ENCODE peak calls at places on chromosomes 4 and X, in ten cellular contexts. One of them, this sample, is unnamed.

GRCh38 chr4:173274744-173275143 is 59.4 kb downstream of the HMGB2 start:
- DNase-seq in spleen: no peak
- DNase-seq in HCT116: no peak
- DNase-seq in H1: no peak
- DNase-seq in suprapubic skin: no peak
- DNase-seq in stomach: no peak
- DNase-seq in K562: no peak
- DNase-seq in HepG2: no peak
- DNase-seq in transverse colon: no peak
- DNase-seq in endothelial cell of umbilical vein: no peak
- DNase-seq in this sample: no peak

GRCh38 chrX:72554448-72555140 is 18.0 kb downstream of the HDAC8 start:
- DNase-seq in spleen: no peak
- DNase-seq in HCT116: peak; percentile 56
- DNase-seq in H1: peak; percentile 38
- DNase-seq in suprapubic skin: no peak
- DNase-seq in stomach: no peak
- DNase-seq in K562: peak; percentile 10
- DNase-seq in HepG2: no peak
- DNase-seq in transverse colon: no peak
- DNase-seq in endothelial cell of umbilical vein: no peak
- DNase-seq in this sample: peak; percentile 12

GRCh38 chr4:73853246-73853704 is at the start of gene PF4V1:
- DNase-seq in spleen: peak; percentile 75
- DNase-seq in HCT116: no peak
- DNase-seq in H1: no peak
- DNase-seq in suprapubic skin: peak; percentile 79
- DNase-seq in stomach: peak; percentile 50
- DNase-seq in K562: no peak
- DNase-seq in HepG2: no peak
- DNase-seq in transverse colon: peak; percentile 22
- DNase-seq in endothelial cell of umbilical vein: peak; percentile 13
- DNase-seq in this sample: peak; percentile 31

GRCh38 chrX:136710324-136710951 is 62.5 kb downstream of the CD40LG start:
- DNase-seq in spleen: no peak
- DNase-seq in HCT116: no peak
- DNase-seq in H1: no peak
- DNase-seq in suprapubic skin: no peak
- DNase-seq in stomach: no peak
- DNase-seq in K562: no peak
- DNase-seq in HepG2: no peak
- DNase-seq in transverse colon: no peak
- DNase-seq in endothelial cell of umbilical vein: peak; percentile 1
- DNase-seq in this sample: no peak

GRCh38 chr4:4761128-4761991 is 98.1 kb upstream of the MSX1 start:
- DNase-seq in spleen: no peak
- DNase-seq in HCT116: peak; percentile 76
- DNase-seq in H1: no peak
- DNase-seq in suprapubic skin: no peak
- DNase-seq in stomach: no peak
- DNase-seq in K562: peak; percentile 15
- DNase-seq in HepG2: peak; percentile 20
- DNase-seq in transverse colon: no peak
- DNase-seq in endothelial cell of umbilical vein: no peak
- DNase-seq in this sample: no peak

GRCh38 chr4:67873116-67873515 is 10.7 kb downstream of the TMPRSS11D start:
- DNase-seq in spleen: no peak
- DNase-seq in HCT116: no peak
- DNase-seq in H1: no peak
- DNase-seq in suprapubic skin: no peak
- DNase-seq in stomach: no peak
- DNase-seq in K562: no peak
- DNase-seq in HepG2: no peak
- DNase-seq in transverse colon: no peak
- DNase-seq in endothelial cell of umbilical vein: no peak
- DNase-seq in this sample: no peak

GRCh38 chr4:90317785-90318184 is 190.6 kb downstream of the CCSER1 start:
- DNase-seq in spleen: no peak
- DNase-seq in HCT116: peak; percentile 86
- DNase-seq in H1: no peak
- DNase-seq in suprapubic skin: no peak
- DNase-seq in stomach: no peak
- DNase-seq in K562: no peak
- DNase-seq in HepG2: no peak
- DNase-seq in transverse colon: no peak
- DNase-seq in endothelial cell of umbilical vein: peak; percentile 82
- DNase-seq in this sample: no peak

GRCh38 chr4:150411527-150411926 is 170.4 kb upstream of the MAB21L2 start:
- DNase-seq in spleen: no peak
- DNase-seq in HCT116: no peak
- DNase-seq in H1: no peak
- DNase-seq in suprapubic skin: no peak
- DNase-seq in stomach: no peak
- DNase-seq in K562: no peak
- DNase-seq in HepG2: no peak
- DNase-seq in transverse colon: no peak
- DNase-seq in endothelial cell of umbilical vein: peak; percentile 61
- DNase-seq in this sample: no peak

GRCh38 chr4:8050180-8050554 is 108.4 kb downstream of the ABLIM2 start:
- DNase-seq in spleen: no peak
- DNase-seq in HCT116: no peak
- DNase-seq in H1: no peak
- DNase-seq in suprapubic skin: no peak
- DNase-seq in stomach: no peak
- DNase-seq in K562: no peak
- DNase-seq in HepG2: no peak
- DNase-seq in transverse colon: no peak
- DNase-seq in endothelial cell of umbilical vein: no peak
- DNase-seq in this sample: no peak

GRCh38 chr4:8048856-8049686 is 109.4 kb upstream of the AFAP1 start:
- DNase-seq in spleen: no peak
- DNase-seq in HCT116: no peak
- DNase-seq in H1: no peak
- DNase-seq in suprapubic skin: no peak
- DNase-seq in stomach: no peak
- DNase-seq in K562: no peak
- DNase-seq in HepG2: no peak
- DNase-seq in transverse colon: no peak
- DNase-seq in endothelial cell of umbilical vein: no peak
- DNase-seq in this sample: peak; percentile 43

GRCh38 chr4:8051644-8052043 is 107.0 kb downstream of the ABLIM2 start:
- DNase-seq in spleen: no peak
- DNase-seq in HCT116: no peak
- DNase-seq in H1: no peak
- DNase-seq in suprapubic skin: no peak
- DNase-seq in stomach: no peak
- DNase-seq in K562: no peak
- DNase-seq in HepG2: no peak
- DNase-seq in transverse colon: no peak
- DNase-seq in endothelial cell of umbilical vein: no peak
- DNase-seq in this sample: no peak

GRCh38 chr4:8052160-8052691 is 106.4 kb downstream of the ABLIM2 start:
- DNase-seq in spleen: no peak
- DNase-seq in HCT116: no peak
- DNase-seq in H1: no peak
- DNase-seq in suprapubic skin: no peak
- DNase-seq in stomach: no peak
- DNase-seq in K562: no peak
- DNase-seq in HepG2: no peak
- DNase-seq in transverse colon: no peak
- DNase-seq in endothelial cell of umbilical vein: no peak
- DNase-seq in this sample: no peak

GRCh38 chr4:8050555-8051206 is 107.9 kb downstream of the ABLIM2 start:
- DNase-seq in spleen: no peak
- DNase-seq in HCT116: no peak
- DNase-seq in H1: peak; percentile 65
- DNase-seq in suprapubic skin: no peak
- DNase-seq in stomach: peak; percentile 71
- DNase-seq in K562: no peak
- DNase-seq in HepG2: peak; percentile 92
- DNase-seq in transverse colon: peak; percentile 58
- DNase-seq in endothelial cell of umbilical vein: no peak
- DNase-seq in this sample: peak; percentile 69
- TF ChIP-seq POLR2AphosphoS5 in spleen: peak; percentile 87
- TF ChIP-seq POLR2AphosphoS5 in HCT116: no peak
- TF ChIP-seq POLR2AphosphoS5 in H1: peak; percentile 42
- TF ChIP-seq POLR2AphosphoS5 in suprapubic skin: no peak
- TF ChIP-seq POLR2AphosphoS5 in stomach: no peak
- TF ChIP-seq POLR2AphosphoS5 in K562: no peak
- TF ChIP-seq POLR2AphosphoS5 in HepG2: no peak
- TF ChIP-seq POLR2AphosphoS5 in transverse colon: no peak
- TF ChIP-seq POLR2AphosphoS5 in endothelial cell of umbilical vein: no peak
- TF ChIP-seq POLR2AphosphoS5 in this sample: no peak

DNA sequence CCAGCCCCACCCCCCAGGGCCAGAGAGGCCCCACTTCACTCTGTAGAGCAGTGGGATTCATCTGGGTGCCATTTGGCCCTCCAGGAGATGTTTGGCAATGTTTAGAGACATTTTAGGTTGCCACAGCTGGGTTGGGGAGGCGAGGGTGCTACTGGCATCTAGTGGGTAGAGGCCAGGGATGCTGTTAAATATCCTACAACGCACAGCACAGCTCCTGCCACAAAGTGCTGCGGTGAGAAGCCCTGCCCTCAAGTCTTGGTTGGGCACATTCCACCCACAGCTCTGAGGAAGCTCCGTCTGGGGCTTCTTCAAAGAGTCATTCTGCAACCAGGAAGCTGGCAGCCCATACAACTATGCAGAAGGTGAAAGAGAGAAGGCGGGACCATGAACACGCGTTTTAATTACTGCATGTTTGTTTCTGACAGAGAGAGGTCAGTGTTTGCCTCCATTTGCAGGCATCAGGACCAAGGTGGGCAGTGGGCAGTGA is 48.1 kb upstream of the FAM9C start:
- DNase-seq in spleen: peak; percentile 90
- DNase-seq in HCT116: no peak
- DNase-seq in H1: no peak
- DNase-seq in suprapubic skin: no peak
- DNase-seq in stomach: peak; percentile 48
- DNase-seq in K562: no peak
- DNase-seq in HepG2: no peak
- DNase-seq in transverse colon: peak; percentile 75
- DNase-seq in endothelial cell of umbilical vein: no peak
- DNase-seq in this sample: no peak
- H3K4me1 ChIP-seq in spleen: peaks cover 28% of the 10 kb centered on the region
- H3K4me1 ChIP-seq in HCT116: no peaks in the 10 kb centered on the region
- H3K4me1 ChIP-seq in H1: no peaks in the 10 kb centered on the region
- H3K4me1 ChIP-seq in suprapubic skin: peaks cover 19% of the 10 kb centered on the region
- H3K4me1 ChIP-seq in stomach: peaks cover 21% of the 10 kb centered on the region
- H3K4me1 ChIP-seq in K562: peaks cover 19% of the 10 kb centered on the region
- H3K4me1 ChIP-seq in HepG2: peaks cover 21% of the 10 kb centered on the region
- H3K4me1 ChIP-seq in transverse colon: peaks cover 35% of the 10 kb centered on the region
- H3K4me1 ChIP-seq in endothelial cell of umbilical vein: peaks cover 38% of the 10 kb centered on the region
- H3K4me1 ChIP-seq in this sample: peaks cover 7% of the 10 kb centered on the region

GRCh38 chr4:37455301-37456062 is 210.9 kb downstream of the NWD2 start:
- DNase-seq in spleen: no peak
- DNase-seq in HCT116: no peak
- DNase-seq in H1: no peak
- DNase-seq in suprapubic skin: no peak
- DNase-seq in stomach: peak; percentile 53
- DNase-seq in K562: no peak
- DNase-seq in HepG2: no peak
- DNase-seq in transverse colon: no peak
- DNase-seq in endothelial cell of umbilical vein: no peak
- DNase-seq in this sample: no peak

GRCh38 chr4:37451646-37452045 is 207.1 kb downstream of the NWD2 start:
- DNase-seq in spleen: no peak
- DNase-seq in HCT116: no peak
- DNase-seq in H1: no peak
- DNase-seq in suprapubic skin: no peak
- DNase-seq in stomach: no peak
- DNase-seq in K562: no peak
- DNase-seq in HepG2: no peak
- DNase-seq in transverse colon: no peak
- DNase-seq in endothelial cell of umbilical vein: no peak
- DNase-seq in this sample: no peak

GRCh38 chr4:37454263-37454800 is 209.8 kb downstream of the NWD2 start:
- DNase-seq in spleen: no peak
- DNase-seq in HCT116: no peak
- DNase-seq in H1: no peak
- DNase-seq in suprapubic skin: no peak
- DNase-seq in stomach: no peak
- DNase-seq in K562: no peak
- DNase-seq in HepG2: no peak
- DNase-seq in transverse colon: no peak
- DNase-seq in endothelial cell of umbilical vein: no peak
- DNase-seq in this sample: no peak

GRCh38 chr4:37453004-37453360 is 208.4 kb downstream of the NWD2 start:
- DNase-seq in spleen: no peak
- DNase-seq in HCT116: peak; percentile 58
- DNase-seq in H1: no peak
- DNase-seq in suprapubic skin: no peak
- DNase-seq in stomach: peak; percentile 78
- DNase-seq in K562: peak; percentile 13
- DNase-seq in HepG2: peak; percentile 79
- DNase-seq in transverse colon: peak; percentile 75
- DNase-seq in endothelial cell of umbilical vein: peak; percentile 68
- DNase-seq in this sample: peak; percentile 69

GRCh38 chr4:37453361-37454262 is 209.1 kb downstream of the NWD2 start:
- DNase-seq in spleen: peak; percentile 86
- DNase-seq in HCT116: no peak
- DNase-seq in H1: no peak
- DNase-seq in suprapubic skin: no peak
- DNase-seq in stomach: peak; percentile 84
- DNase-seq in K562: peak; percentile 56
- DNase-seq in HepG2: no peak
- DNase-seq in transverse colon: peak; percentile 81
- DNase-seq in endothelial cell of umbilical vein: peak; percentile 39
- DNase-seq in this sample: peak; percentile 82
- TF ChIP-seq POLR2A in spleen: no peak
- TF ChIP-seq POLR2A in HCT116: no peak
- TF ChIP-seq POLR2A in H1: no peak
- TF ChIP-seq POLR2A in suprapubic skin: no peak
- TF ChIP-seq POLR2A in stomach: no peak
- TF ChIP-seq POLR2A in K562: no peak
- TF ChIP-seq POLR2A in HepG2: no peak
- TF ChIP-seq POLR2A in transverse colon: peak; percentile 47
- TF ChIP-seq POLR2A in endothelial cell of umbilical vein: no peak
- TF ChIP-seq POLR2A in this sample: peak; percentile 60

GRCh38 chr4:125519376-125520171 is 204.8 kb downstream of the FAT4 start:
- DNase-seq in spleen: no peak
- DNase-seq in HCT116: no peak
- DNase-seq in H1: no peak
- DNase-seq in suprapubic skin: no peak
- DNase-seq in stomach: no peak
- DNase-seq in K562: no peak
- DNase-seq in HepG2: no peak
- DNase-seq in transverse colon: no peak
- DNase-seq in endothelial cell of umbilical vein: peak; percentile 7
- DNase-seq in this sample: no peak

GRCh38 chr4:125520258-125520990 is 205.7 kb downstream of the FAT4 start:
- DNase-seq in spleen: no peak
- DNase-seq in HCT116: no peak
- DNase-seq in H1: no peak
- DNase-seq in suprapubic skin: no peak
- DNase-seq in stomach: no peak
- DNase-seq in K562: no peak
- DNase-seq in HepG2: no peak
- DNase-seq in transverse colon: no peak
- DNase-seq in endothelial cell of umbilical vein: peak; percentile 91
- DNase-seq in this sample: no peak

GRCh38 chr4:125526420-125526819 is 211.7 kb downstream of the FAT4 start:
- DNase-seq in spleen: no peak
- DNase-seq in HCT116: no peak
- DNase-seq in H1: no peak
- DNase-seq in suprapubic skin: no peak
- DNase-seq in stomach: no peak
- DNase-seq in K562: peak; percentile 6
- DNase-seq in HepG2: no peak
- DNase-seq in transverse colon: no peak
- DNase-seq in endothelial cell of umbilical vein: no peak
- DNase-seq in this sample: no peak

GRCh38 chr4:125522588-125522987 is 207.8 kb downstream of the FAT4 start:
- DNase-seq in spleen: no peak
- DNase-seq in HCT116: no peak
- DNase-seq in H1: no peak
- DNase-seq in suprapubic skin: no peak
- DNase-seq in stomach: no peak
- DNase-seq in K562: no peak
- DNase-seq in HepG2: no peak
- DNase-seq in transverse colon: no peak
- DNase-seq in endothelial cell of umbilical vein: no peak
- DNase-seq in this sample: no peak

GRCh38 chr4:125522992-125523391 is 208.2 kb downstream of the FAT4 start:
- DNase-seq in spleen: no peak
- DNase-seq in HCT116: no peak
- DNase-seq in H1: no peak
- DNase-seq in suprapubic skin: no peak
- DNase-seq in stomach: no peak
- DNase-seq in K562: no peak
- DNase-seq in HepG2: no peak
- DNase-seq in transverse colon: no peak
- DNase-seq in endothelial cell of umbilical vein: no peak
- DNase-seq in this sample: peak; percentile 18
- TF ChIP-seq POLR2AphosphoS5 in spleen: no peak
- TF ChIP-seq POLR2AphosphoS5 in HCT116: no peak
- TF ChIP-seq POLR2AphosphoS5 in H1: no peak
- TF ChIP-seq POLR2AphosphoS5 in suprapubic skin: no peak
- TF ChIP-seq POLR2AphosphoS5 in stomach: no peak
- TF ChIP-seq POLR2AphosphoS5 in K562: no peak
- TF ChIP-seq POLR2AphosphoS5 in HepG2: no peak
- TF ChIP-seq POLR2AphosphoS5 in transverse colon: no peak
- TF ChIP-seq POLR2AphosphoS5 in endothelial cell of umbilical vein: no peak
- TF ChIP-seq POLR2AphosphoS5 in this sample: no peak